ENCODE peak calls at places on chromosomes 3 and 15, in seven cellular contexts. E is HCT116, K is GM12878, H is H1, T is HEK293T, J is K562, M is WTC11. C is an unnamed sample.

GRCh38 chr15:39777497-39777896 is 5.1 kb downstream of the FSIP1 start:
- DNase-seq in E (no peak), K (no peak), H (no peak), T (no peak), J (no peak), M (no peak), C (no peak)

GRCh38 chr3:11995061-11995460 is 9.1 kb upstream of the SYN2 start:
- DNase-seq in E (no peak), K (no peak), H (peak), T (peak), J (no peak), M (peak), C (no peak)

GRCh38 chr3:15171096-15171495 is 35.0 kb upstream of the CAPN7 start:
- DNase-seq in E (no peak), K (peak), H (no peak), T (no peak), J (no peak), M (no peak), C (peak)

GRCh38 chr15:40115670-40116093 is 7.0 kb upstream of the BMF start:
- DNase-seq in E (no peak), K (peak), H (no peak), T (no peak), J (no peak), M (peak), C (peak)

GRCh38 chr3:197520311-197521276 is 35.2 kb downstream of the BDH1 start:
- DNase-seq in E (no peak), K (no peak), H (peak), T (no peak), J (peak), M (peak), C (peak)

GRCh38 chr3:41583014-41583413 is 378.9 kb downstream of the ULK4 start:
- DNase-seq in E (no peak), K (no peak), H (no peak), T (no peak), J (no peak), M (no peak), C (no peak)

GRCh38 chr3:159832024-159832423 is 156.6 kb upstream of the IL12A start:
- DNase-seq in E (no peak), K (peak), H (no peak), T (no peak), J (no peak), M (no peak), C (no peak)

GRCh38 chr15:97791824-97792792 is 168.4 kb upstream of the ARRDC4 start:
- DNase-seq in E (no peak), K (no peak), H (peak), T (no peak), J (no peak), M (peak), C (no peak)

GRCh38 chr3:181458857-181459256 is 252.9 kb upstream of the SOX2 start:
- DNase-seq in E (no peak), K (no peak), H (no peak), T (no peak), J (no peak), M (no peak), C (no peak)

GRCh38 chr3:65146149-65146548 is 458.3 kb upstream of the ADAMTS9 start:
- DNase-seq in E (no peak), K (no peak), H (peak), T (no peak), J (no peak), M (peak), C (no peak)

GRCh38 chr15:51191072-51191665 is 96.5 kb upstream of the TNFAIP8L3 start:
- DNase-seq in E (no peak), K (no peak), H (no peak), T (no peak), J (no peak), M (no peak), C (no peak)

GRCh38 chr15:31247404-31247803 is 79.2 kb upstream of the KLF13 start:
- DNase-seq in E (no peak), K (no peak), H (no peak), T (no peak), J (no peak), M (no peak), C (no peak)

GRCh38 chr3:120145498-120146285 is 51.4 kb upstream of the GSK3B start:
- DNase-seq in E (peak), K (no peak), H (no peak), T (no peak), J (no peak), M (no peak), C (no peak)

GRCh38 chr3:40382617-40382979 is 4.4 kb upstream of the ENTPD3 start:
- DNase-seq in E (no peak), K (no peak), H (no peak), T (no peak), J (peak), M (no peak), C (peak)

GRCh38 chr3:188220988-188221818 is 67.2 kb downstream of the LPP start:
- DNase-seq in E (no peak), K (no peak), H (no peak), T (no peak), J (no peak), M (no peak), C (peak)

GRCh38 chr3:112615942-112616731 is 24.8 kb downstream of the CCDC80 start:
- DNase-seq in E (no peak), K (no peak), H (no peak), T (no peak), J (no peak), M (no peak), C (no peak)

GRCh38 chr15:69793436-69793782 is 304.3 kb downstream of the TLE3 start:
- DNase-seq in E (no peak), K (no peak), H (no peak), T (no peak), J (no peak), M (no peak), C (no peak)

GRCh38 chr3:101721650-101721917 is 2.8 kb upstream of the CEP97 start:
- DNase-seq in E (no peak), K (no peak), H (no peak), T (no peak), J (no peak), M (no peak), C (no peak)

GRCh38 chr3:138349926-138350665 is 1.7 kb downstream of the MRAS start:
- DNase-seq in E (no peak), K (no peak), H (no peak), T (no peak), J (no peak), M (no peak), C (peak)

GRCh38 chr15:92787116-92787515 is 113.0 kb upstream of the CHD2 start:
- DNase-seq in E (no peak), K (no peak), H (no peak), T (no peak), J (no peak), M (no peak), C (no peak)

GRCh38 chr3:113275876-113276580 is 64.7 kb downstream of the BOC start:
- DNase-seq in E (no peak), K (peak), H (no peak), T (peak), J (no peak), M (no peak), C (peak)

GRCh38 chr15:47756872-47757271 is 39.6 kb downstream of the SEMA6D start:
- DNase-seq in E (no peak), K (no peak), H (no peak), T (no peak), J (no peak), M (no peak), C (no peak)

GRCh38 chr3:34111361-34111760 is 312.9 kb downstream of the PDCD6IP start:
- DNase-seq in E (no peak), K (no peak), H (no peak), T (no peak), J (no peak), M (no peak), C (no peak)

GRCh38 chr3:2898591-2899353 is 211.4 kb downstream of the IL5RA start:
- DNase-seq in E (no peak), K (no peak), H (no peak), T (no peak), J (no peak), M (no peak), C (no peak)

GRCh38 chr3:171393032-171393744 is 67.0 kb downstream of the TNIK start:
- DNase-seq in E (no peak), K (no peak), H (no peak), T (no peak), J (no peak), M (peak), C (peak)

GRCh38 chr3:29185706-29186105 is 95.2 kb upstream of the RBMS3 start:
- DNase-seq in E (no peak), K (no peak), H (no peak), T (no peak), J (no peak), M (no peak), C (no peak)

GRCh38 chr3:22361465-22361864 is 610.5 kb upstream of the ZNF385D start:
- DNase-seq in E (no peak), K (no peak), H (no peak), T (no peak), J (no peak), M (no peak), C (no peak)

GRCh38 chr15:58962662-58963565 is 24.5 kb upstream of the RNF111 start:
- DNase-seq in E (no peak), K (no peak), H (no peak), T (no peak), J (no peak), M (no peak), C (no peak)

GRCh38 chr3:44993471-44994205 is 17.6 kb downstream of the EXOSC7 start:
- DNase-seq in E (no peak), K (no peak), H (no peak), T (no peak), J (no peak), M (no peak), C (peak)

GRCh38 chr15:87477056-87477455 is 779.5 kb downstream of the NTRK3 start:
- DNase-seq in E (no peak), K (no peak), H (no peak), T (no peak), J (no peak), M (no peak), C (no peak)
- TF ChIP-seq SP1 in E (no peak), K (no peak), H (no peak), T (no peak), J (no peak), M (no peak), C (no peak)

GRCh38 chr3:52671676-52672075 is 14.0 kb downstream of the PBRM1 start:
- DNase-seq in E (no peak), K (no peak), H (no peak), T (no peak), J (no peak), M (no peak), C (no peak)

DNA sequence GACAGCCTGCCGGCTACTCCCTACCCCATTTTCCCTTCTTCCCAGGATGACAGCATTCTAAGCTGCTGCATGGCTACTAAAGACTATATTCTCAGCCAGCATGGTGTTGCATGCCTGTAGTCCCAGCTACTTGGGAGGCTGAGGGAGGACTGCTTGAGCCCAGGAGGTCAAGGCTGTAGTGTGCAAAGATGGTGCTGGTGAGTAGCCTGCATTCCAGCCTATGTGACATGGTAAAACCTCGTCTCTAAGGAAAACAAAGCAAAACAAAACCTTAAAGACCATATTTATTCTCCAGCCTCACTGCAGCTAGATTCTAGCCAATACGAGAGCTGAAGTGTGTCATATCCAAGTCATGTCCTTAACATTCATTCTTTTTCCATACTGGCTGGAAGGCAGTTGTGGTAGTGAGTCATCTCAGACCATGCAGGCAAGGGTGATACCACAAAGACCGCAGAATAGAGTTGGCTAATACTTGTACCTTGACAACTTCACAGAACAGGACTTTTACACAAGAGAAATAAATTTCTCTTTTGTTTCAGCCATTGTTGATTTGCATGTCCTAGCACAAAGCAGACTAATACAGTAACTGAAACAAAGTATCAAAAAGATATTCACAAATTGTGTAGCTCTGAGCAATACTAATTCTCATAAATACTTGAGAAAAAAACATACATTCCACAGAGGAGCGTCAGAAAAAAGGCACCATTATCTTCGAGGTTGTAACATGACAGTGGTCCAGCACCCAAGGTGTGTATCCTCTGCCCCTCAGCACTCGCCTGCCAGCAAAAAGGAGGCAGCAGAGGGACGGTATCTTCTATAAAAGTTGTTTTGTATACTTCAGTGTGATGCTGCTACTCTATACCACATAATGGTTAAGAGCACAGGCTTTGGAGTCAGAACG is 14.8 kb downstream of the PBRM1 start:
- DNase-seq in E (peak), K (peak), H (no peak), T (no peak), J (no peak), M (no peak), C (peak)
- TF ChIP-seq SP1 in E (peak), K (peak), H (no peak), T (no peak), J (no peak), M (no peak), C (no peak)

GRCh38 chr3:129482721-129483120 is 42.7 kb downstream of the IFT122 start:
- DNase-seq in E (no peak), K (no peak), H (no peak), T (peak), J (peak), M (peak), C (no peak)

GRCh38 chr3:129485681-129486056 is 42.8 kb upstream of the RHO start:
- DNase-seq in E (no peak), K (no peak), H (no peak), T (no peak), J (no peak), M (no peak), C (no peak)

GRCh38 chr3:129483870-129484269 is 43.8 kb downstream of the IFT122 start:
- DNase-seq in E (no peak), K (no peak), H (no peak), T (no peak), J (no peak), M (no peak), C (no peak)

GRCh38 chr3:129487183-129487867 is 41.1 kb upstream of the RHO start:
- DNase-seq in E (no peak), K (no peak), H (no peak), T (no peak), J (no peak), M (no peak), C (no peak)

DNA sequence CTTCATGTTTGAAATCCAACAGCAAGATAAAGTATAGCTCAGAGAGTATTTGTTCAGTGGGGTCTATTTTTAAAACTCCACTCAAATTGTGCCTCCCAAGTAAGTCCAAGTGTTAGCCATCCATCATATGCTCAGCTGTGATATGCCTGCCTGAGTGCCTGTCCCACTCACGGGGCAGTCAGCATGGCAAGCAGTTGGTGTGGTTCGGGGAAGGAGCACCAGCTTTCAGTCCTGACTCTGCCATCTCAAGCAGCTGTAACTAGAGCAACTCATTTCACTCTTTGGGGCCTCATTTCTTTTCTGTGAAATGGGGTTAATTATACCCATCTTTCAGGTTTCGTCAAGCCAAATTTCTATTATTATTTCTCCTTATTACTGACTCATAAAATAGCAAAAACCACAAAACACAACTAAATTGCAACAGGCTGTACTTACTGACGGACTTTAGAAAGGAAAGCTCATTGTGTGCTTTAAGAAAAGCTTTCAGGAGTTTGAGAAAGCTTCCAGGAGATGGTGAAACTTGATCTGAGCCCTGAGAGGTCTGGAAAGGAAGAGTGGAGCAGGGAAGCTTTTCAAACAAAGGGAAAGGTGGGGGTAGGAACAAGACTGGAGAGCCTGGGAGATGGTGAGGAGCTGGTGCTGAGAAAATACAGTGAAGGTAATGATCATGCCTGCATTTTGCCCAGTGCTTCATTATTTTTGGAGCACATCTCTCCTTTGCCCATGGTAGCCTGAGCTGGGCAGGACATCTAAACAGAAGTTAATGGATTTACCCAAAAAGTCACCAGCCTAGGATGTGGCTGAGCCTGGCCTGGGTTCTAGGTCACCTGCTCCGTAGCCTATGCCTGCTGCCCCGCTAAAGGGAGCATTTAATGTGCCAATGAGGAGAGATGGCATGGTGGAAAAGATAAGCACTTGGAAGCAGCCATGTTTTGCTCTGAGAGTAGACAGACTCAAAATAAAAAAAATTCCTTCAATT is 42.1 kb upstream of the RHO start:
- DNase-seq in E (no peak), K (peak), H (no peak), T (no peak), J (no peak), M (no peak), C (no peak)
- TF ChIP-seq SP1 in E (no peak), K (no peak), H (no peak), T (no peak), J (no peak), M (no peak), C (no peak)

GRCh38 chr3:177833392-177833791 is 636.1 kb upstream of the TBL1XR1 start:
- DNase-seq in E (no peak), K (no peak), H (no peak), T (no peak), J (no peak), M (no peak), C (no peak)

GRCh38 chr3:177835917-177836316 is 638.6 kb upstream of the TBL1XR1 start:
- DNase-seq in E (no peak), K (no peak), H (no peak), T (no peak), J (no peak), M (no peak), C (no peak)

GRCh38 chr3:177838951-177839350 is 641.7 kb upstream of the TBL1XR1 start:
- DNase-seq in E (no peak), K (no peak), H (no peak), T (no peak), J (no peak), M (no peak), C (no peak)

GRCh38 chr3:177835008-177835407 is 637.7 kb upstream of the TBL1XR1 start:
- DNase-seq in E (peak), K (no peak), H (no peak), T (peak), J (no peak), M (no peak), C (no peak)

DNA sequence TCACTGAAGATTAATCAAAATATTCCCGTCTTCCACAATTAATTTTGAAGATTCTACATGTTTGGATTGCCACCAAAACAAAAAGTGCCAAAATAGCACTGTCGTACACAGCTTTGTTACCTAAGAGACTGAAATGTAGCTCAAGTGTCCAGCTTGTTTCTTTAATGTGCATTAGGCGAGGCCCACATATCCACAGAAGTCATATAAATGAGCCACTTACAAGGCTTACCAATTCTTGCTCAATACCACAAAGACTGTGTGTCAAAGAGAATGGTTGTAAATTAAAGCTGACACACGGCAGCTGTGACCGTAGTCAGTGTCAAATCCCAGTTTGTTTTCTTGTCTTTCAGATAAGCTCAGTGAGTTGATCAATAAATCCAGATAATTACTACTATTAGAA is 639.4 kb upstream of the TBL1XR1 start:
- DNase-seq in E (no peak), K (no peak), H (no peak), T (no peak), J (no peak), M (no peak), C (no peak)
- TF ChIP-seq SP1 in E (no peak), K (no peak), H (no peak), T (no peak), J (no peak), M (no peak), C (no peak)

GRCh38 chr3:143084856-143085731 is 34.5 kb upstream of the CHST2 start:
- DNase-seq in E (no peak), K (peak), H (no peak), T (no peak), J (peak), M (no peak), C (no peak)

GRCh38 chr3:143081844-143082778 is 37.5 kb upstream of the CHST2 start:
- DNase-seq in E (no peak), K (peak), H (no peak), T (no peak), J (no peak), M (no peak), C (no peak)

GRCh38 chr3:143078883-143079282 is 40.7 kb upstream of the CHST2 start:
- DNase-seq in E (no peak), K (no peak), H (no peak), T (no peak), J (no peak), M (no peak), C (no peak)

GRCh38 chr3:143083781-143084180 is 35.8 kb upstream of the CHST2 start:
- DNase-seq in E (no peak), K (no peak), H (no peak), T (no peak), J (no peak), M (no peak), C (no peak)

GRCh38 chr3:143081365-143081764 is 38.2 kb upstream of the CHST2 start:
- DNase-seq in E (no peak), K (no peak), H (no peak), T (no peak), J (no peak), M (no peak), C (no peak)
- TF ChIP-seq SP1 in E (no peak), K (no peak), H (no peak), T (no peak), J (no peak), M (no peak), C (no peak)

GRCh38 chr15:79092382-79092781 is 1.8 kb upstream of the RASGRF1 start:
- DNase-seq in E (no peak), K (no peak), H (no peak), T (no peak), J (no peak), M (no peak), C (no peak)
- TF ChIP-seq SP1 in E (no peak), K (no peak), H (no peak), T (no peak), J (no peak), M (no peak), C (no peak)

C was measured in HepG2.